ENCODE peak calls at places on chromosomes 16 and 17, in eight cellular contexts. F, I, J, P, C, O, A and M are unnamed samples.

GRCh38 chr16:83200005-83200779 is 573.4 kb downstream of the CDH13 start:
- DNase-seq in I (no peak), C (no peak), A (no peak), J (peak; percentile 51), P (peak; percentile 15), O (no peak), F (no peak), M (no peak)

GRCh38 chr16:5058476-5058875 is 7.3 kb downstream of the C16orf89 start:
- DNase-seq in P (no peak), J (no peak), F (no peak), I (no peak), O (no peak), A (no peak), C (no peak), M (no peak)

GRCh38 chr16:57196276-57196675 is 10.1 kb downstream of the RSPRY1 start:
- DNase-seq in F (no peak), P (no peak), J (no peak), C (no peak), I (peak; percentile 54), O (no peak), A (no peak), M (no peak)

GRCh38 chr16:11254913-11255736 is 879 bp downstream of the SOCS1 start:
- DNase-seq in C (peak; percentile 90), F (peak; percentile 58), P (peak; percentile 78), A (peak; percentile 70), J (no peak), I (no peak), O (peak; percentile 52), M (no peak)

GRCh38 chr17:20992987-20993862 is 49.6 kb downstream of the USP22 start:
- DNase-seq in F (peak; percentile 46), I (peak; percentile 71), O (peak; percentile 95), C (peak; percentile 92), P (peak; percentile 92), J (peak; percentile 51), A (peak; percentile 71), M (peak; percentile 84)

GRCh38 chr17:69173118-69173517 is 31.4 kb upstream of the ABCA6 start:
- DNase-seq in P (no peak), A (no peak), C (no peak), J (no peak), F (no peak), O (no peak), I (no peak), M (no peak)

GRCh38 chr17:78241277-78242023 is 10.0 kb downstream of the TMEM235 start:
- DNase-seq in P (peak; percentile 37), A (no peak), C (no peak), F (no peak), O (peak; percentile 65), I (peak; percentile 85), J (peak; percentile 92), M (no peak)

GRCh38 chr17:45164734-45165269 is 3.1 kb downstream of the HEXIM2 start:
- DNase-seq in I (no peak), A (no peak), J (no peak), P (no peak), F (no peak), O (no peak), C (no peak), M (no peak)

GRCh38 chr16:72561-73537 is at the start of gene RHBDF1:
- DNase-seq in F (no peak), A (no peak), P (peak; percentile 54), I (no peak), C (no peak), O (peak; percentile 89), J (peak; percentile 77), M (no peak)

GRCh38 chr17:77503293-77503655 is 362.5 kb downstream of the SEC14L1 start:
- DNase-seq in O (no peak), C (peak; percentile 80), A (no peak), P (no peak), I (no peak), J (no peak), F (no peak), M (no peak)

GRCh38 chr17:8629371-8630226 is 926 bp downstream of the MYH10 start:
- DNase-seq in C (peak; percentile 88), A (no peak), J (peak; percentile 6), O (peak; percentile 21), F (peak; percentile 20), I (no peak), P (peak; percentile 81), M (no peak)

GRCh38 chr16:46747777-46748651 is at the start of gene MYLK3:
- DNase-seq in C (peak; percentile 76), A (no peak), O (no peak), I (no peak), P (peak; percentile 47), J (peak; percentile 20), F (no peak), M (no peak)

GRCh38 chr17:74485012-74485743 is 18.7 kb downstream of the CD300A start:
- DNase-seq in I (no peak), J (no peak), A (no peak), C (peak; percentile 31), F (no peak), O (no peak), P (no peak), M (no peak)

GRCh38 chr16:57264950-57265371 is 19.5 kb downstream of the PLLP start:
- DNase-seq in C (no peak), I (no peak), F (no peak), J (peak; percentile 56), A (no peak), P (no peak), O (no peak), M (no peak)

GRCh38 chr17:15409721-15410247 is 57.6 kb downstream of the CDRT4 start:
- DNase-seq in A (no peak), J (no peak), C (peak; percentile 91), O (peak; percentile 90), I (no peak), F (no peak), P (peak; percentile 29), M (no peak)

GRCh38 chr17:38654411-38655398 is 20.1 kb downstream of the EPOP start:
- DNase-seq in O (no peak), C (no peak), P (no peak), A (no peak), F (no peak), I (no peak), J (no peak), M (no peak)

GRCh38 chr17:54544239-54544638 is 356.4 kb upstream of the TOM1L1 start:
- DNase-seq in A (no peak), I (no peak), F (no peak), O (no peak), J (no peak), C (no peak), P (no peak), M (no peak)

GRCh38 chr17:7213895-7214299 is 5.7 kb downstream of the DLG4 start:
- DNase-seq in J (peak; percentile 84), P (peak; percentile 98), A (no peak), O (peak; percentile 74), F (no peak), I (peak; percentile 82), C (peak; percentile 91), M (peak; percentile 92)

GRCh38 chr16:19709381-19710136 is 8.5 kb downstream of the KNOP1 start:
- DNase-seq in I (no peak), O (no peak), P (no peak), A (no peak), F (no peak), C (no peak), J (no peak), M (no peak)

GRCh38 chr17:75720656-75721462 is at the start of gene ITGB4:
- DNase-seq in I (peak; percentile 63), J (peak; percentile 95), P (peak; percentile 21), F (peak; percentile 50), O (no peak), C (peak; percentile 93), A (peak; percentile 75), M (no peak)